ENCODE peak calls at places on chromosomes 1 and 21, in seven cellular contexts. D is ELR; M is NT2/D1; T is activated CD8-positive, alpha-beta memory T cell treated with anti-CD3 and anti-CD28 coated beads for 1 hour; B is activated naive CD4-positive, alpha-beta T cell treated with anti-CD3 and anti-CD28 coated beads for 36 hours; N is NCI-H1105; Y is activated T-helper 2 cell treated with anti-CD3 and anti-CD28 coated beads, Interferon-gamma antibody, Interleukin-2, Interleukin-4, amounts not matched to agents 10 μg/mL and 5 μg/mL and 100 μg/mL, durations not matched to agents 14 hours and 24 hours and 36 hours. C is an unnamed sample.

GRCh38 chr21:36859744-36860501 is 106.5 kb downstream of the HLCS start:
- DNase-seq in N (no peak), D (peak), T (no peak), B (peak), M (peak), Y (peak), C (peak)

GRCh38 chr1:210883821-210884220 is 250.1 kb downstream of the KCNH1 start:
- DNase-seq in B (no peak), Y (no peak), D (peak), M (no peak), T (no peak), N (no peak), C (no peak)

GRCh38 chr1:232984577-232985425 is 34.4 kb downstream of the NTPCR start:
- DNase-seq in T (no peak), D (no peak), Y (no peak), M (no peak), B (no peak), N (no peak), C (no peak)

GRCh38 chr1:247357781-247358211 is 26.1 kb upstream of the ZNF496 start:
- DNase-seq in N (no peak), M (no peak), D (peak), B (no peak), T (no peak), Y (no peak), C (no peak)

GRCh38 chr1:55490556-55490955 is 275.4 kb upstream of the USP24 start:
- DNase-seq in Y (no peak), N (no peak), T (no peak), D (peak), M (no peak), B (no peak), C (no peak)

GRCh38 chr1:219324629-219325367 is 151.1 kb downstream of the LYPLAL1 start:
- DNase-seq in D (peak), N (no peak), Y (no peak), T (no peak), B (peak), M (no peak), C (no peak)

GRCh38 chr1:2840036-2840809 is 38.7 kb upstream of the TTC34 start:
- DNase-seq in T (peak), Y (peak), D (no peak), M (no peak), B (peak), N (no peak), C (peak)

GRCh38 chr21:42107881-42108553 is 36.9 kb downstream of the UMODL1 start:
- DNase-seq in Y (peak), D (peak), T (peak), M (peak), N (peak), B (peak), C (peak)

GRCh38 chr1:200771625-200772555 is 33.2 kb downstream of the CAMSAP2 start:
- DNase-seq in M (no peak), B (no peak), Y (no peak), T (no peak), N (no peak), D (peak), C (no peak)